ENCODE peak calls at places on chromosomes 13 and 19, in six cellular contexts. Y is mammary epithelial cell, J is BE2C, N is HCT116, W is fibroblast of the aortic adventitia, S is MM.1S. F is an unnamed sample.

GRCh38 chr13:102152790-102153189 is 249.1 kb downstream of the FGF14 start:
- DNase-seq in J (no peak), Y (no peak), W (no peak), S (no peak), N (no peak), F (no peak)

GRCh38 chr19:14318873-14319272 is 62.4 kb upstream of the ADGRE5 start:
- DNase-seq in J (no peak), S (no peak), Y (no peak), W (no peak), N (no peak), F (no peak)

GRCh38 chr13:71249031-71249430 is 618.0 kb downstream of the DACH1 start:
- DNase-seq in N (no peak), W (no peak), Y (no peak), S (no peak), J (no peak), F (no peak)

GRCh38 chr13:33462109-33462508 is 176.6 kb upstream of the STARD13 start:
- DNase-seq in N (no peak), W (no peak), S (no peak), Y (no peak), J (no peak), F (no peak)

GRCh38 chr19:35042056-35042730 is 672 bp downstream of the HPN start:
- DNase-seq in W (no peak), S (no peak), Y (no peak), J (no peak), N (no peak), F (no peak)

GRCh38 chr13:113890758-113891480 is 27.0 kb upstream of the GAS6 start:
- DNase-seq in J (no peak), Y (no peak), S (peak), N (no peak), W (peak), F (no peak)

GRCh38 chr19:40321076-40321475 is 27.1 kb downstream of the C19orf47 start:
- DNase-seq in S (no peak), W (no peak), N (no peak), Y (no peak), J (no peak), F (no peak)

GRCh38 chr13:48804836-48805601 is 151.3 kb downstream of the CYSLTR2 start:
- DNase-seq in N (no peak), W (no peak), Y (no peak), S (no peak), J (no peak), F (peak)

GRCh38 chr13:98784666-98785065 is 32.2 kb upstream of the SLC15A1 start:
- DNase-seq in J (no peak), N (no peak), Y (no peak), S (no peak), W (no peak), F (no peak)

GRCh38 chr19:3366104-3366760 is at the start of gene NFIC:
- DNase-seq in S (no peak), N (peak), Y (peak), J (peak), W (peak), F (peak)

GRCh38 chr13:76693086-76693485 is 193.1 kb downstream of the KCTD12 start:
- DNase-seq in J (no peak), N (no peak), W (no peak), S (no peak), Y (no peak), F (no peak)

GRCh38 chr13:21256351-21256761 is 79.9 kb downstream of the MRPL57 start:
- DNase-seq in S (peak), J (no peak), Y (no peak), W (no peak), N (no peak), F (no peak)

GRCh38 chr13:49499889-49500660 is 4.3 kb downstream of the PHF11 start:
- DNase-seq in W (peak), S (peak), J (no peak), Y (peak), N (no peak), F (peak)

GRCh38 chr13:77330009-77330471 is 3.1 kb upstream of the MYCBP2 start:
- DNase-seq in Y (no peak), S (peak), W (no peak), J (no peak), N (no peak), F (peak)

GRCh38 chr13:111956261-111957151 is 110.4 kb upstream of the SOX1 start:
- DNase-seq in J (no peak), S (no peak), W (no peak), N (no peak), Y (no peak), F (no peak)

GRCh38 chr13:111943229-111943795 is 123.6 kb upstream of the SOX1 start:
- DNase-seq in J (no peak), W (no peak), Y (no peak), N (no peak), S (no peak), F (no peak)

GRCh38 chr19:3693030-3693925 is 7.0 kb downstream of the PIP5K1C start:
- DNase-seq in Y (no peak), W (peak), N (no peak), S (no peak), J (no peak), F (no peak)

GRCh38 chr19:50723069-50723468 is at the start of gene CLEC11A:
- DNase-seq in W (peak), Y (no peak), S (no peak), N (no peak), J (no peak), F (peak)

GRCh38 chr13:39779337-39780270 is 124.1 kb downstream of the COG6 start:
- DNase-seq in Y (no peak), W (peak), N (no peak), J (no peak), S (no peak), F (peak)

GRCh38 chr19:16894080-16894479 is 5.3 kb downstream of the F2RL3 start:
- DNase-seq in S (no peak), N (no peak), W (no peak), J (no peak), Y (no peak), F (no peak)

GRCh38 chr13:94800423-94800822 is 88.1 kb upstream of the SOX21 start:
- DNase-seq in S (no peak), Y (peak), J (no peak), N (no peak), W (no peak), F (no peak)

GRCh38 chr13:27170521-27171243 is 929 bp downstream of the USP12 start:
- DNase-seq in N (peak), Y (no peak), S (no peak), W (peak), J (peak), F (no peak)

GRCh38 chr19:7862413-7862951 is 11.7 kb downstream of the PRR36 start:
- DNase-seq in J (peak), S (peak), W (no peak), N (peak), Y (no peak), F (peak)

GRCh38 chr19:12774588-12775555 is at the start of gene HOOK2:
- DNase-seq in J (no peak), S (peak), W (no peak), Y (peak), N (peak), F (no peak)

GRCh38 chr19:18961767-18962423 is 20.9 kb upstream of the HOMER3 start:
- DNase-seq in N (no peak), W (no peak), S (no peak), Y (no peak), J (no peak), F (no peak)

GRCh38 chr19:3479177-3479818 is 1.0 kb downstream of the SMIM24 start:
- DNase-seq in J (peak), S (peak), Y (no peak), N (peak), W (no peak), F (no peak)

GRCh38 chr19:13012690-13013608 is 17.7 kb downstream of the NFIX start:
- DNase-seq in S (no peak), N (no peak), W (peak), J (no peak), Y (peak), F (peak)

GRCh38 chr13:51769455-51770127 is 34.4 kb downstream of the DHRS12 start:
- DNase-seq in N (no peak), W (no peak), Y (no peak), J (no peak), S (no peak), F (peak)

GRCh38 chr13:91349992-91350911 is 2.8 kb downstream of the MIR17HG start:
- DNase-seq in N (no peak), W (no peak), Y (no peak), J (no peak), S (no peak), F (no peak)

GRCh38 chr19:56273563-56274117 is 1.1 kb downstream of the EDDM13 start:
- DNase-seq in Y (peak), S (no peak), N (no peak), W (peak), J (no peak), F (peak)

GRCh38 chr13:26785845-26786630 is 25.5 kb upstream of the GPR12 start:
- DNase-seq in Y (peak), N (no peak), W (peak), S (peak), J (no peak), F (no peak)

GRCh38 chr19:36418287-36419001 is at the start of gene ZFP82:
- DNase-seq in N (no peak), Y (peak), W (peak), J (peak), S (no peak), F (peak)

GRCh38 chr19:36420961-36421748 is 2.7 kb upstream of the ZFP82 start:
- DNase-seq in N (no peak), J (no peak), S (no peak), Y (peak), W (peak), F (peak)

GRCh38 chr19:36423925-36424324 is 5.5 kb upstream of the ZFP82 start:
- DNase-seq in S (no peak), Y (no peak), W (no peak), N (no peak), J (peak), F (no peak)

GRCh38 chr19:36417752-36418286 is 625 bp downstream of the ZFP82 start:
- DNase-seq in J (peak), N (no peak), W (no peak), Y (no peak), S (no peak), F (no peak)

GRCh38 chr19:36421749-36422481 is 3.5 kb upstream of the ZFP82 start:
- DNase-seq in Y (no peak), J (no peak), N (no peak), W (no peak), S (no peak), F (no peak)
- H3K4me3 ChIP-seq in Y (no peak), J (no peak), N (no peak), W (peak), S (no peak), F (peak)

DNA sequence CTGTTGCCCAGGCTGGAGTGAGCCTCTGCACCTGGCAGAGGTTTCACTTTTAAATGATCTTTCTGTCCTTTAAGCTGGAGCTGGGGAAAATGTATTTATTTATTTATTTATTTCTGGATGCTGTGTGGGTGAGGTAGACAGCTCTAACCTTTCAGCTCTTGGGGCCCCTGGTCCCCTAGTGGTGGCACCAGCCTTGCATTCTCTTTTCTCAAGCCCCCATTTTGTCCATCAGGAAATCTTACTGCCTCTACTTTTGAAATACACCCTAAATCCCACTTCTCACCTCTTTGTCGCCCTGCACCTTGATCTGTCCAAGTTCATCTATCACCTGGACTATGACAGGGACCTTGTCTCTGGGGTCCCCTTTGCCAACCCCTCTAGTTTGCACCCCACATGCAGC is 2.1 kb upstream of the B9D2 start:
- DNase-seq in S (peak), W (no peak), J (no peak), N (no peak), Y (no peak), F (no peak)
- TF ChIP-seq CTCF in S (peak), W (peak), J (peak), N (peak), Y (peak), F (peak)

GRCh38 chr19:29564574-29565005 is 38.8 kb downstream of the VSTM2B start:
- DNase-seq in J (no peak), N (no peak), Y (peak), W (no peak), S (no peak), F (no peak)
- H3K4me3 ChIP-seq in J (no peak), N (no peak), Y (no peak), W (no peak), S (no peak), F (no peak)

DNA sequence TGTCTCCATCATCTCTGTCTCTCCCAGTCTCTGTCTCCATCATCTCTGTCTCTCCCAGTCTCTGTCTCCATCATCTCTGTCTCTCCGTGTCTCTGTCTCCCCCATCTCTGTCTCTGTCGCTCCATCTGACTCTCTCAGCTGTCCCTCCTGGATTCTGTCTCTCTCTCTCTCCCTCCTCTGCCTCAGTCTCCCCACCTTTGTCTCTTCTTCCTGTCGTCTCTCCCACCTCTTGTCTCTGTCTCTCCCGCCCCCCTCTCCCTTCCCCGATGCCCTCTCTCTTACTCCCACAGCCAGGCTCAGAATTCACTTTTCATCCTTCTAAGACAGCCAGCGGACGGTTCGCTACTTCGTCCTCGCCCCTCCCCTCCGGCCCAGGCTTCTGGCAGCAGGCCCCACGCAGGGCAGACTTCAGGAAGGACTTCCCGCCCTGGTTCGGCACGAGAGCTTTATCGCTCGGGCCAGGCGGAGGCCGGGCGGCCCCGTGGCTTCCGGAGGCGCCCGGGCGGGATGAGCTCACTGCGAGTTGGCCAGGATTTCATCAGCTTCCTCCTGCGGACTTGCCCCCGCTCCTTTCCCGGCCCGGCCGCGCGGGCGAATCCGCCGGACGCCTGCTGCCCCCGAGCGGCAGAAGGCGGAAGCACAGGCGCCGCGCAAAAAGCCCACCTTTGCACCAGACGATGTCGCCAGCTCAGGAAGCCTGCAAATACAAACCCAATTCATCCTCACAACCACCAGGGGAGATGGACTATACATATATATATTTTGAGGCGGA is 12.4 kb upstream of the CCDC9 start:
- DNase-seq in W (peak), S (peak), N (peak), J (peak), Y (peak), F (peak)
- TF ChIP-seq CTCF in W (peak), S (peak), N (peak), J (peak), Y (peak), F (peak)

GRCh38 chr19:49441210-49441959 is at the start of gene SLC17A7:
- DNase-seq in Y (no peak), J (peak), N (no peak), S (no peak), W (no peak), F (no peak)
- H3K4me3 ChIP-seq in Y (peak), J (peak), N (peak), S (peak), W (peak), F (peak)

DNA sequence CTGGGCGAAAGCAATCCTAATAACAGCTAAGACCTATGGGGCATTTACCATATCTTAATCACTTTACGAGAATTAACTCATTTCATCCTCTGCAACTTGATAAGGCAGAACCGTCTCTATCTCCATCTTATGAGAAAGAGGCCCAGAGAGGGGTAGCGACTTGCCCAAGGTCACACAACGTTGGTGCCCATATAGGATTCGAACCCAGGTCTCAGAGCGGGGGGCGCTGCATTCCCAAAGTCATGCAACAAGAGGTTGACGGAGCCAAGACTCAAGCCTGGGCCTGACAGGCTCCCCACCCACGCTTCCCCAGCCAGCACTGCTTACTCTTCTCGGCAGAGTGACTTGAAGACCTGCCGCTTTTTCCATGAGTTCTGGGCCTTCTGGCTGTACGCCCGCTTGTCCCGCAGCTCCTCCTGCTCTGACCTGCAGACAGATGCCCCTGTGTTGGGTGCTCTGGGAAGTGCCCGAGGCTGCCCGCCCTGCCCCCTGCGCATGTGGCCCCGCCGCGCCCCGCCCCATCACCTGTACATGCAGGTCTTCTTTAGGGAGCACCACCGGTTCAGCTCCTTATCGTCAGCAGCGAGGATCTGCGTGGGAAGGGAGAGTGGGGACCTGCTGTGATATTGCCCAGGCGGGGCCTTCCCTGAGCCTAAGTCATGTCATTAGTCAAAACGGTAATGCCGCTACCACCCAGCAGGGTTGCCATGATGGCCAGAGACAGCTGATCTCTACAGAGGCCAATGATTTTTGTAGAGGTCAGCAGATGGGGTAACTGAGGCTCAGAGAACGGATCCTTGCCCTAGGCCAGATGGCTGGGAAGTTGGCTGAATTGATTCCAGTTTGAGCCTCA is 10.8 kb downstream of the KRI1 start:
- DNase-seq in Y (peak), S (no peak), W (no peak), J (no peak), N (no peak), F (no peak)
- TF ChIP-seq CTCF in Y (peak), S (no peak), W (peak), J (peak), N (peak), F (no peak)

GRCh38 chr19:51750381-51751124 is 1.1 kb downstream of the FPR1 start:
- DNase-seq in S (no peak), N (no peak), W (no peak), Y (peak), J (no peak), F (no peak)

GRCh38 chr19:51754106-51754505 is 2.4 kb upstream of the FPR1 start:
- DNase-seq in W (no peak), N (no peak), J (no peak), Y (no peak), S (no peak), F (no peak)

GRCh38 chr19:51754770-51755169 is 3.1 kb upstream of the FPR1 start:
- DNase-seq in S (no peak), Y (no peak), W (no peak), N (no peak), J (no peak), F (no peak)

GRCh38 chr19:51749979-51750378 is 1.7 kb downstream of the FPR1 start:
- DNase-seq in J (no peak), N (no peak), S (no peak), Y (peak), W (no peak), F (no peak)

GRCh38 chr19:51751655-51752054 is at the start of gene FPR1:
- DNase-seq in Y (peak), N (peak), W (peak), S (no peak), J (no peak), F (peak)
- H3K4me3 ChIP-seq in Y (no peak), N (no peak), W (no peak), S (no peak), J (no peak), F (no peak)

DNA sequence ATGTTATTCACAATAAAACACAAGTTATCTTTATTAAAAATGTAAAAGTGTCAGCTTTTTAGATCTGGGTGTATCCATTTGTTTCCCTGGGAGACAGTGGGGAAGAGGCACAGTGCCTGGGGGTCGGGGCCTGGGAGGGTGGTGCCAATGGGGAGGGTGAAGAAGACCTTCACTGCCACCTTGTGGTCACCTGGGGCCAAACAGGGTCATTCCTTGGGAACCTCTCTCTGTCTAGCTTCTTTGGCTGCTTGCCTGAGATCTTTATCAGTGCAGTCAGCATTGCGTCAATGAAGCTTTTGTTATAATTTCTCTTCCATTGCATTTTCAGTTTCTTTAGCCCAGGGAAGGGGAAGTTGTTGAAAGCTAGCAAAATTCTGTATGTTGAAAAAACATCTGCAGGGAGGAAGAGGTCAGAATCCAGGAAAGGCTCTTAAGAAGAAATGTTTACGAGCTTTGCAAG is 39.1 kb downstream of the PCDH8 start:
- DNase-seq in W (peak), Y (peak), J (peak), S (peak), N (peak), F (peak)
- TF ChIP-seq CTCF in W (peak), Y (peak), J (peak), S (peak), N (peak), F (peak)